ENCODE peak calls at places on chromosomes 7 and 10, in eight cellular contexts. U, G, D, X, R, I, K and E are unnamed samples.

GRCh38 chr10:131870411-131870810 is 30.4 kb upstream of the PPP2R2D start:
- DNase-seq in I (no peak), X (no peak), D (no peak), R (no peak), U (no peak), G (no peak), K (no peak), E (no peak)

GRCh38 chr7:12239821-12240220 is 28.7 kb downstream of the TMEM106B start:
- DNase-seq in X (no peak), I (no peak), K (no peak), R (no peak), U (no peak), G (no peak), D (no peak), E (no peak)

GRCh38 chr10:104750306-104750705 is 109.2 kb downstream of the SORCS3 start:
- DNase-seq in K (no peak), X (no peak), D (no peak), G (no peak), I (no peak), U (no peak), R (no peak), E (no peak)

GRCh38 chr7:5419523-5420107 is 4.0 kb downstream of the TNRC18 start:
- DNase-seq in X (no peak), K (no peak), G (peak; percentile 35), D (no peak), I (no peak), U (no peak), R (no peak), E (no peak)

GRCh38 chr10:61140765-61141392 is 196.9 kb upstream of the RHOBTB1 start:
- DNase-seq in R (no peak), K (no peak), I (no peak), D (peak; percentile 94), G (no peak), U (peak; percentile 43), X (no peak), E (no peak)

GRCh38 chr7:144038887-144039286 is 9.9 kb upstream of the OR2A5 start:
- DNase-seq in I (no peak), R (no peak), D (no peak), X (no peak), G (no peak), U (no peak), K (no peak), E (no peak)

GRCh38 chr7:22895491-22895890 is 72.8 kb upstream of the TOMM7 start:
- DNase-seq in D (no peak), X (no peak), U (no peak), I (no peak), R (no peak), K (no peak), G (no peak), E (no peak)

GRCh38 chr10:121910673-121911420 is 17.0 kb downstream of the ATE1 start:
- DNase-seq in K (no peak), U (no peak), I (no peak), X (no peak), G (no peak), D (peak; percentile 92), R (no peak), E (no peak)

GRCh38 chr7:43636093-43636492 is 53.2 kb downstream of the STK17A start:
- DNase-seq in K (no peak), I (no peak), R (no peak), G (no peak), X (no peak), D (no peak), U (no peak), E (peak; percentile 47)

GRCh38 chr10:60848126-60848525 is 69.8 kb downstream of the CDK1 start:
- DNase-seq in I (peak; percentile 52), G (no peak), K (no peak), R (peak; percentile 70), D (no peak), U (peak; percentile 19), X (no peak), E (no peak)

GRCh38 chr7:66296001-66296521 is 90.9 kb downstream of the TPST1 start:
- DNase-seq in R (no peak), U (no peak), G (no peak), X (no peak), K (no peak), I (no peak), D (no peak), E (no peak)

GRCh38 chr7:39954694-39955093 is 4.6 kb downstream of the CDK13 start:
- DNase-seq in X (no peak), R (no peak), G (no peak), D (no peak), U (no peak), I (no peak), K (no peak), E (no peak)

GRCh38 chr7:112228632-112229031 is 22.1 kb downstream of the ZNF277 start:
- DNase-seq in K (no peak), I (no peak), D (no peak), G (no peak), X (no peak), R (no peak), U (no peak), E (no peak)

GRCh38 chr10:119246862-119247549 is 39.6 kb downstream of the GRK5 start:
- DNase-seq in I (peak; percentile 57), U (peak; percentile 41), D (no peak), K (no peak), R (peak; percentile 73), X (no peak), G (no peak), E (no peak)

GRCh38 chr7:3537210-3537875 is 236.3 kb downstream of the SDK1 start:
- DNase-seq in R (no peak), D (no peak), X (no peak), G (no peak), K (no peak), I (no peak), U (no peak), E (no peak)

GRCh38 chr10:3229815-3230214 is 57.2 kb upstream of the PITRM1 start:
- DNase-seq in D (no peak), G (no peak), X (no peak), K (no peak), U (no peak), I (no peak), R (no peak), E (no peak)

GRCh38 chr10:9596368-9596920 is 1421.2 kb upstream of the CELF2 start:
- DNase-seq in X (no peak), I (no peak), D (no peak), U (no peak), G (no peak), R (no peak), K (no peak), E (no peak)

GRCh38 chr10:118974951-118975350 is 54.6 kb upstream of the NANOS1 start:
- DNase-seq in G (no peak), R (no peak), K (no peak), D (no peak), I (no peak), U (no peak), X (no peak), E (no peak)

GRCh38 chr10:109967739-109968088 is 40.1 kb upstream of the ADD3 start:
- DNase-seq in G (no peak), U (no peak), D (no peak), R (no peak), I (no peak), X (no peak), K (no peak), E (no peak)

GRCh38 chr10:88012627-88013026 is 149.2 kb downstream of the PTEN start:
- DNase-seq in I (no peak), K (no peak), X (no peak), U (no peak), D (no peak), G (no peak), R (no peak), E (no peak)

GRCh38 chr7:66758964-66759628 is 18.6 kb downstream of the RABGEF1 start:
- DNase-seq in I (no peak), D (no peak), X (peak; percentile 41), U (no peak), R (peak; percentile 56), K (no peak), G (no peak), E (peak; percentile 66)

GRCh38 chr7:130650616-130651015 is 17.9 kb downstream of the COPG2 start:
- DNase-seq in X (no peak), U (no peak), D (no peak), R (no peak), I (no peak), K (no peak), G (no peak), E (no peak)

GRCh38 chr10:132120200-132120599 is 54.5 kb downstream of the JAKMIP3 start:
- DNase-seq in U (no peak), G (no peak), I (no peak), D (no peak), R (no peak), X (no peak), K (no peak), E (no peak)

GRCh38 chr7:73696372-73696771 is 13.0 kb downstream of the BUD23 start:
- DNase-seq in I (no peak), X (no peak), R (no peak), G (no peak), K (no peak), D (no peak), U (no peak), E (no peak)

GRCh38 chr7:127585044-127585953 is at the start of gene GCC1:
- DNase-seq in K (peak; percentile 88), X (peak; percentile 94), U (peak; percentile 36), D (peak; percentile 87), G (peak; percentile 96), I (peak; percentile 93), R (peak; percentile 96), E (peak; percentile 98)